ENCODE peak calls at places on chromosome 7, in ten cellular contexts. W, H, C, X, K, V, F, U, N and E are unnamed samples.
A peak's percentile ranks its signal among the peaks of the same experiment; 100 is the strongest.

GRCh38 chr7:124718032-124718766 is 47.4 kb downstream of the GPR37 start:
- DNase-seq in X (no peak), N (no peak), F (no peak), U (no peak), H (no peak), K (no peak), C (peak; percentile 13), V (no peak), W (peak; percentile 78), E (no peak)

GRCh38 chr7:42235734-42236133 is 1.3 kb downstream of the GLI3 start:
- DNase-seq in X (no peak), C (peak; percentile 45), W (no peak), V (no peak), F (no peak), K (no peak), H (no peak), N (no peak), U (no peak), E (peak; percentile 72)

GRCh38 chr7:50812847-50813475 is 30.3 kb upstream of the GRB10 start:
- DNase-seq in C (peak; percentile 65), H (peak; percentile 91), N (no peak), U (no peak), F (no peak), X (no peak), V (peak; percentile 53), K (peak; percentile 86), W (peak; percentile 78), E (no peak)

GRCh38 chr7:112362796-112363195 is 87.5 kb upstream of the IFRD1 start:
- DNase-seq in K (peak; percentile 3), F (no peak), U (no peak), X (no peak), H (peak; percentile 91), N (no peak), C (no peak), V (no peak), W (no peak), E (peak; percentile 37)

GRCh38 chr7:100130608-100131453 is 4.1 kb downstream of the MBLAC1 start:
- DNase-seq in K (peak; percentile 56), F (peak; percentile 88), C (peak; percentile 66), W (peak; percentile 61), V (peak; percentile 74), X (peak; percentile 20), U (peak; percentile 88), H (peak; percentile 73), N (peak; percentile 84), E (peak; percentile 84)

GRCh38 chr7:105691029-105691691 is 109.9 kb upstream of the EFCAB10 start:
- DNase-seq in U (peak; percentile 33), H (peak; percentile 32), X (peak; percentile 45), V (no peak), C (peak; percentile 58), N (no peak), F (no peak), W (peak; percentile 58), K (peak; percentile 54), E (peak; percentile 20)

GRCh38 chr7:30654296-30655090 is 27.8 kb downstream of the CRHR2 start:
- DNase-seq in C (no peak), K (no peak), W (no peak), F (no peak), U (no peak), X (no peak), V (no peak), H (no peak), N (no peak), E (no peak)

GRCh38 chr7:4602905-4603842 is 78.9 kb upstream of the FOXK1 start:
- DNase-seq in H (no peak), K (no peak), N (no peak), V (no peak), C (no peak), W (no peak), X (no peak), U (no peak), F (peak; percentile 14), E (no peak)

GRCh38 chr7:156999611-157000046 is 10.8 kb downstream of the MNX1 start:
- DNase-seq in H (no peak), F (peak; percentile 64), X (no peak), U (no peak), K (no peak), C (no peak), V (no peak), N (no peak), W (no peak), E (no peak)

GRCh38 chr7:158396301-158396905 is 191.2 kb downstream of the PTPRN2 start:
- DNase-seq in N (no peak), X (no peak), W (no peak), V (no peak), C (no peak), F (no peak), K (no peak), H (peak; percentile 9), U (no peak), E (no peak)

GRCh38 chr7:15891151-15891842 is 204.8 kb upstream of the MEOX2 start:
- DNase-seq in U (no peak), V (no peak), F (no peak), C (peak; percentile 65), W (peak; percentile 56), X (no peak), K (peak; percentile 39), N (no peak), H (no peak), E (no peak)

GRCh38 chr7:157806711-157807110 is 469.9 kb downstream of the DNAJB6 start:
- DNase-seq in U (no peak), W (no peak), K (no peak), F (no peak), X (no peak), C (no peak), H (no peak), N (no peak), V (no peak), E (no peak)

GRCh38 chr7:130149575-130150139 is 55.5 kb downstream of the TMEM209 start:
- DNase-seq in N (no peak), K (no peak), C (no peak), V (no peak), X (no peak), F (no peak), W (no peak), U (no peak), H (no peak), E (no peak)

GRCh38 chr7:39952378-39952777 is 2.3 kb downstream of the CDK13 start:
- DNase-seq in U (no peak), N (no peak), X (no peak), W (peak; percentile 57), C (peak; percentile 58), H (peak; percentile 35), K (peak; percentile 31), V (no peak), F (no peak), E (no peak)

GRCh38 chr7:73770002-73770859 is at the start of gene CLDN3:
- DNase-seq in W (no peak), N (no peak), K (no peak), V (peak; percentile 51), F (peak; percentile 82), U (no peak), C (peak; percentile 15), H (peak; percentile 45), X (no peak), E (peak; percentile 30)

GRCh38 chr7:128693373-128694015 is 21.4 kb downstream of the GARIN1A start:
- DNase-seq in C (no peak), H (no peak), W (no peak), K (no peak), U (no peak), F (no peak), N (no peak), X (no peak), V (no peak), E (no peak)

GRCh38 chr7:43756368-43757072 is 2.0 kb upstream of the BLVRA start:
- DNase-seq in X (peak; percentile 78), K (peak; percentile 44), N (no peak), F (no peak), V (no peak), U (no peak), C (peak; percentile 73), H (peak; percentile 93), W (peak; percentile 80), E (peak; percentile 42)

GRCh38 chr7:143283344-143283743 is 1.4 kb upstream of the TMEM139 start:
- DNase-seq in W (no peak), V (no peak), F (no peak), U (no peak), K (no peak), H (no peak), C (no peak), N (no peak), X (no peak), E (no peak)

GRCh38 chr7:82926477-82926876 is 236.2 kb downstream of the PCLO start:
- DNase-seq in F (no peak), V (no peak), C (no peak), K (no peak), U (no peak), N (no peak), H (no peak), W (no peak), X (no peak), E (no peak)

GRCh38 chr7:10483671-10484070 is 490.0 kb upstream of the PHF14 start:
- DNase-seq in F (no peak), K (peak; percentile 3), V (no peak), H (no peak), N (no peak), X (no peak), C (no peak), U (no peak), W (no peak), E (peak; percentile 5)